ENCODE peak calls at places on chromosomes 1 and 21, in six cellular contexts. B is hippocampal formation; I is CD8-positive, alpha-beta memory T cell; Y is tibial nerve; Q is HEK293T; C is C1 segment of cervical spinal cord. S is an unnamed sample.

GRCh38 chr1:53938136-53938830 is 7.2 kb downstream of the IFT25 start:
- DNase-seq in B (no peak), Q (no peak), I (no peak), Y (no peak), C (no peak), S (no peak)

GRCh38 chr1:69737527-69738176 is 169.9 kb downstream of the LRRC7 start:
- DNase-seq in C (no peak), Q (peak), B (peak), Y (no peak), I (no peak), S (no peak)

GRCh38 chr1:203937678-203938330 is 76.4 kb downstream of the SNRPE start:
- DNase-seq in Q (no peak), B (no peak), I (no peak), Y (no peak), C (no peak), S (no peak)

GRCh38 chr21:44377922-44378645 is 24.7 kb downstream of the TRPM2 start:
- DNase-seq in I (no peak), B (no peak), C (no peak), Y (no peak), Q (no peak), S (no peak)

GRCh38 chr1:64956241-64956640 is 10.1 kb downstream of the JAK1 start:
- DNase-seq in B (no peak), Q (no peak), C (no peak), Y (no peak), I (no peak), S (no peak)

GRCh38 chr1:153569465-153569864 is 3.8 kb upstream of the S100A2 start:
- DNase-seq in Q (no peak), B (no peak), I (no peak), Y (no peak), C (no peak), S (no peak)

GRCh38 chr21:42245348-42246185 is 26.6 kb downstream of the ABCG1 start:
- DNase-seq in Q (no peak), Y (no peak), B (peak), I (no peak), C (no peak), S (no peak)

GRCh38 chr1:10622896-10623295 is 148.1 kb downstream of the PEX14 start:
- DNase-seq in B (no peak), C (no peak), Q (no peak), I (no peak), Y (no peak), S (no peak)

GRCh38 chr1:228334226-228334935 is 72.3 kb downstream of the TRIM11 start:
- DNase-seq in Q (no peak), I (no peak), C (no peak), Y (peak), B (no peak), S (peak)

S was measured in lower leg skin.